ENCODE peak calls at places on chromosomes 7 and 10, in six cellular contexts. One of them, this sample, is unnamed.

GRCh38 chr10:17062009-17062408 is 67.6 kb downstream of the CUBN start:
- DNase-seq in spleen: no peak
- DNase-seq in ovary: no peak
- DNase-seq in lung: no peak
- DNase-seq in lower lobe of right lung: no peak
- DNase-seq in trophoblast cell: peak; percentile 8
- DNase-seq in this sample: no peak

GRCh38 chr7:74290590-74290950 is 1.4 kb downstream of the CLIP2 start:
- DNase-seq in spleen: no peak
- DNase-seq in ovary: no peak
- DNase-seq in lung: no peak
- DNase-seq in lower lobe of right lung: no peak
- DNase-seq in trophoblast cell: no peak
- DNase-seq in this sample: peak; percentile 38

GRCh38 chr10:20892796-20893195 is 4.3 kb downstream of the NEBL start:
- DNase-seq in spleen: no peak
- DNase-seq in ovary: no peak
- DNase-seq in lung: no peak
- DNase-seq in lower lobe of right lung: no peak
- DNase-seq in trophoblast cell: no peak
- DNase-seq in this sample: no peak

GRCh38 chr7:78073470-78074382 is 275.2 kb downstream of the PHTF2 start:
- DNase-seq in spleen: no peak
- DNase-seq in ovary: no peak
- DNase-seq in lung: no peak
- DNase-seq in lower lobe of right lung: no peak
- DNase-seq in trophoblast cell: no peak
- DNase-seq in this sample: no peak

GRCh38 chr10:18400911-18401260 is 250.5 kb downstream of the NSUN6 start:
- DNase-seq in spleen: no peak
- DNase-seq in ovary: no peak
- DNase-seq in lung: no peak
- DNase-seq in lower lobe of right lung: no peak
- DNase-seq in trophoblast cell: no peak
- DNase-seq in this sample: peak; percentile 30

GRCh38 chr10:88687853-88688467 is 18.1 kb upstream of the LIPK start:
- DNase-seq in spleen: no peak
- DNase-seq in ovary: no peak
- DNase-seq in lung: no peak
- DNase-seq in lower lobe of right lung: no peak
- DNase-seq in trophoblast cell: peak; percentile 51
- DNase-seq in this sample: no peak

GRCh38 chr10:28381465-28381864 is 78.6 kb upstream of the MPP7 start:
- DNase-seq in spleen: no peak
- DNase-seq in ovary: no peak
- DNase-seq in lung: no peak
- DNase-seq in lower lobe of right lung: no peak
- DNase-seq in trophoblast cell: no peak
- DNase-seq in this sample: no peak

GRCh38 chr7:37411444-37412034 is 37.1 kb downstream of the ELMO1 start:
- DNase-seq in spleen: no peak
- DNase-seq in ovary: no peak
- DNase-seq in lung: no peak
- DNase-seq in lower lobe of right lung: no peak
- DNase-seq in trophoblast cell: no peak
- DNase-seq in this sample: no peak

GRCh38 chr10:33897255-33897893 is 562.9 kb upstream of the NRP1 start:
- DNase-seq in spleen: no peak
- DNase-seq in ovary: no peak
- DNase-seq in lung: no peak
- DNase-seq in lower lobe of right lung: no peak
- DNase-seq in trophoblast cell: peak; percentile 74
- DNase-seq in this sample: no peak

GRCh38 chr7:37109853-37110252 is 338.8 kb downstream of the ELMO1 start:
- DNase-seq in spleen: no peak
- DNase-seq in ovary: no peak
- DNase-seq in lung: no peak
- DNase-seq in lower lobe of right lung: no peak
- DNase-seq in trophoblast cell: no peak
- DNase-seq in this sample: no peak

GRCh38 chr10:77756319-77757232 is 119.0 kb upstream of the KCNMA1 start:
- DNase-seq in spleen: no peak
- DNase-seq in ovary: no peak
- DNase-seq in lung: no peak
- DNase-seq in lower lobe of right lung: no peak
- DNase-seq in trophoblast cell: peak; percentile 74
- DNase-seq in this sample: peak; percentile 24

GRCh38 chr7:43639858-43640491 is 57.1 kb downstream of the STK17A start:
- DNase-seq in spleen: no peak
- DNase-seq in ovary: peak; percentile 64
- DNase-seq in lung: peak; percentile 73
- DNase-seq in lower lobe of right lung: peak; percentile 63
- DNase-seq in trophoblast cell: no peak
- DNase-seq in this sample: peak; percentile 61

GRCh38 chr7:18086165-18087030 is 58.8 kb upstream of the PRPS1L1 start:
- DNase-seq in spleen: peak; percentile 77
- DNase-seq in ovary: no peak
- DNase-seq in lung: no peak
- DNase-seq in lower lobe of right lung: peak; percentile 50
- DNase-seq in trophoblast cell: peak; percentile 28
- DNase-seq in this sample: peak; percentile 12

GRCh38 chr10:42938351-42938750 is 138.5 kb upstream of the RET start:
- DNase-seq in spleen: peak; percentile 65
- DNase-seq in ovary: no peak
- DNase-seq in lung: peak; percentile 23
- DNase-seq in lower lobe of right lung: no peak
- DNase-seq in trophoblast cell: no peak
- DNase-seq in this sample: no peak

GRCh38 chr10:57664815-57665214 is 602.9 kb downstream of the IPMK start:
- DNase-seq in spleen: no peak
- DNase-seq in ovary: no peak
- DNase-seq in lung: no peak
- DNase-seq in lower lobe of right lung: no peak
- DNase-seq in trophoblast cell: no peak
- DNase-seq in this sample: no peak

GRCh38 chr7:40569326-40569725 is 434.5 kb downstream of the SUGCT start:
- DNase-seq in spleen: no peak
- DNase-seq in ovary: no peak
- DNase-seq in lung: no peak
- DNase-seq in lower lobe of right lung: no peak
- DNase-seq in trophoblast cell: no peak
- DNase-seq in this sample: no peak

GRCh38 chr10:6562221-6562620 is 17.9 kb downstream of the PRKCQ start:
- DNase-seq in spleen: no peak
- DNase-seq in ovary: no peak
- DNase-seq in lung: no peak
- DNase-seq in lower lobe of right lung: no peak
- DNase-seq in trophoblast cell: no peak
- DNase-seq in this sample: no peak

GRCh38 chr10:30127120-30127541 is 67.7 kb upstream of the JCAD start:
- DNase-seq in spleen: no peak
- DNase-seq in ovary: no peak
- DNase-seq in lung: no peak
- DNase-seq in lower lobe of right lung: no peak
- DNase-seq in trophoblast cell: no peak
- DNase-seq in this sample: no peak

GRCh38 chr7:27213904-27214586 is 14.2 kb upstream of the HOXA13 start:
- DNase-seq in spleen: no peak
- DNase-seq in ovary: no peak
- DNase-seq in lung: no peak
- DNase-seq in lower lobe of right lung: no peak
- DNase-seq in trophoblast cell: no peak
- DNase-seq in this sample: no peak
- H3K27me3 ChIP-seq in spleen: peaks cover 100% of the 10 kb centered on the region
- H3K27me3 ChIP-seq in ovary: no peaks in the 10 kb centered on the region
- H3K27me3 ChIP-seq in lung: peaks cover 19% of the 10 kb centered on the region
- H3K27me3 ChIP-seq in lower lobe of right lung: peaks cover 92% of the 10 kb centered on the region
- H3K27me3 ChIP-seq in trophoblast cell: peaks cover 57% of the 10 kb centered on the region
- H3K27me3 ChIP-seq in this sample: peaks cover 67% of the 10 kb centered on the region

DNA sequence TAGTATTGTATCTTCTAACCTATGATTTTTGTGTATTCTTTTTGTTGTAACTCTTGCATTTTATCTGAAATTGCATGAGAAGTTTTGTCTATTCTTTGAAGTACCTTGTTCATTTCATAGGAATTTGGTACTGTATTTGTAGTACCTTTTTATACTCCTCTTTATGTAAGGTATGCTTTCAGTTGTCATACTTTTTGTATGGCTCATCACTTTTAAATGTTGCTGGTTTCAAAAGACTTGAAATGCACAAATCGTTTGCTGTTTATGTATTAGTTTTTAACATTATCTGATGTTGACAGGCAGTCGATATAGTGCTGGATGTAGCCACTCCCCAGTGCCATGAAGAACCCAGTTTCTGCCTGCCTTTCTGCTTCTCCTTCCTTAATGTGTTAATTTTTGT is 158.1 kb downstream of the SDK1 start:
- DNase-seq in spleen: no peak
- DNase-seq in ovary: no peak
- DNase-seq in lung: no peak
- DNase-seq in lower lobe of right lung: no peak
- DNase-seq in trophoblast cell: peak; percentile 61
- DNase-seq in this sample: no peak
- H3K27me3 ChIP-seq in spleen: no peaks in the 10 kb centered on the region
- H3K27me3 ChIP-seq in ovary: no peaks in the 10 kb centered on the region
- H3K27me3 ChIP-seq in lung: peaks cover 3% of the 10 kb centered on the region
- H3K27me3 ChIP-seq in lower lobe of right lung: no peaks in the 10 kb centered on the region
- H3K27me3 ChIP-seq in trophoblast cell: no peaks in the 10 kb centered on the region
- H3K27me3 ChIP-seq in this sample: no peaks in the 10 kb centered on the region

GRCh38 chr10:59741048-59741447 is 12.2 kb downstream of the MRLN start:
- DNase-seq in spleen: no peak
- DNase-seq in ovary: no peak
- DNase-seq in lung: no peak
- DNase-seq in lower lobe of right lung: no peak
- DNase-seq in trophoblast cell: no peak
- DNase-seq in this sample: no peak

GRCh38 chr10:59736749-59737148 is 16.5 kb downstream of the MRLN start:
- DNase-seq in spleen: no peak
- DNase-seq in ovary: no peak
- DNase-seq in lung: no peak
- DNase-seq in lower lobe of right lung: no peak
- DNase-seq in trophoblast cell: no peak
- DNase-seq in this sample: no peak

GRCh38 chr10:59745163-59745650 is 8.0 kb downstream of the MRLN start:
- DNase-seq in spleen: no peak
- DNase-seq in ovary: no peak
- DNase-seq in lung: no peak
- DNase-seq in lower lobe of right lung: no peak
- DNase-seq in trophoblast cell: no peak
- DNase-seq in this sample: no peak

DNA sequence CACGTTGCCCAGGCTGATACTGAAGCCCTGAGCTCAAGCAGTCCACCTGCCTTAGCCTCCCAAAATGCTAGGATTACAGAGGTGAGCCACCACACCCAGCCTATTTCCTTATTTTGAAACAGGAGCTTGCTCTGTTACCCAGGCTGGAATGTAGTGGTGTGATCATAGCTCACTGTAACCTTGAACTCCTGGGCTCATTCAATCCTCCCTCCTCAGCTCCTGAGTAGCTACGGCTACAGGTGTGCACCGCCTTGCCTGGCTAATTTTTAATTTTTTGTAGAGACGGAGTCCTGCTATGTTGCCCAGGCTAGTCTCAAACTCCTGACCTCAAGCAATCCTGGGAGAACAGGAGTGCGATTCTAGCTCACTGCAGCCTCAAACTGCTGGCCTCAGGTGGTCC is 11.7 kb downstream of the MRLN start:
- DNase-seq in spleen: no peak
- DNase-seq in ovary: no peak
- DNase-seq in lung: no peak
- DNase-seq in lower lobe of right lung: no peak
- DNase-seq in trophoblast cell: no peak
- DNase-seq in this sample: no peak
- H3K27me3 ChIP-seq in spleen: no peaks in the 10 kb centered on the region
- H3K27me3 ChIP-seq in ovary: no peaks in the 10 kb centered on the region
- H3K27me3 ChIP-seq in lung: no peaks in the 10 kb centered on the region
- H3K27me3 ChIP-seq in lower lobe of right lung: no peaks in the 10 kb centered on the region
- H3K27me3 ChIP-seq in trophoblast cell: no peaks in the 10 kb centered on the region
- H3K27me3 ChIP-seq in this sample: no peaks in the 10 kb centered on the region

DNA sequence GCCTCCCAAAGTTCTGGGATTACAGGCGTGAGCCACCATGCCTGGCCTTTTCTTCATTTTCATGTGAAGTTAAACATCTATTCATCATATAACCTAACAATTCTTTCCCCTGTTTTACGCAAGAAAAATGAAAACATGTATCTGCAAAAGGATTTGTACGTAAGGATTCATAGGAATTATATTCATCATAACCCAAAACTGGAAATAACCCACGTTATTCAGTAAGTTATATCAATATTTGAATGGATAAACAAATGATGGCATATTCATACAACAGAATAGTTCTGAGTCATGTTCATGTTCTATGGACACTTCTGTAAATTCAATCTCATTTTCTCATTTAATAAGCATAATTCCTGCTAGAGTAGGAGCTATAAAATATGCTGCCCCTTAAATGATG is 35.2 kb upstream of the CAV2 start:
- DNase-seq in spleen: no peak
- DNase-seq in ovary: no peak
- DNase-seq in lung: no peak
- DNase-seq in lower lobe of right lung: no peak
- DNase-seq in trophoblast cell: no peak
- DNase-seq in this sample: no peak
- H3K27me3 ChIP-seq in spleen: no peaks in the 10 kb centered on the region
- H3K27me3 ChIP-seq in ovary: no peaks in the 10 kb centered on the region
- H3K27me3 ChIP-seq in lung: no peaks in the 10 kb centered on the region
- H3K27me3 ChIP-seq in lower lobe of right lung: no peaks in the 10 kb centered on the region
- H3K27me3 ChIP-seq in trophoblast cell: no peaks in the 10 kb centered on the region
- H3K27me3 ChIP-seq in this sample: no peaks in the 10 kb centered on the region

DNA sequence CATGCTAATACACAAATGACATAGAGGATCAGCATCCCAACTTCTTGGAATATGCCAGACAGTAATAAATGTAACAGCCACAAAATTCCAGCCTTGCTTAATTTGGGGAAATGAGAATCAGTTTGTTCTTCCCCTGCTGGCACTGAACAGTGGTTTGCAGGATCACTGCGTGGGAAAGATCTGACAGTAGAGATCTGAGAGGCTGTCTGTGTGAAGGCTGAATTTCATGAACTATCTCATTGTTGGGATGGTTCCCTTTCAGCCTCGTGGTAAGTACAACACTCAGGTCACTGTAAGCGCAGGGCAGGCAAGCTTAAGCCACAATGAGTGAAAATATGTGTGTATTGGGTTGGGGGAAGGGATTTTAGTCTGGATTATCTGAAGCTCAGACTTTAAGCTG is 1078.1 kb downstream of the LRMDA start:
- DNase-seq in spleen: no peak
- DNase-seq in ovary: no peak
- DNase-seq in lung: no peak
- DNase-seq in lower lobe of right lung: no peak
- DNase-seq in trophoblast cell: peak; percentile 4
- DNase-seq in this sample: no peak
- H3K27me3 ChIP-seq in spleen: no peaks in the 10 kb centered on the region
- H3K27me3 ChIP-seq in ovary: no peaks in the 10 kb centered on the region
- H3K27me3 ChIP-seq in lung: no peaks in the 10 kb centered on the region
- H3K27me3 ChIP-seq in lower lobe of right lung: no peaks in the 10 kb centered on the region
- H3K27me3 ChIP-seq in trophoblast cell: no peaks in the 10 kb centered on the region
- H3K27me3 ChIP-seq in this sample: no peaks in the 10 kb centered on the region

DNA sequence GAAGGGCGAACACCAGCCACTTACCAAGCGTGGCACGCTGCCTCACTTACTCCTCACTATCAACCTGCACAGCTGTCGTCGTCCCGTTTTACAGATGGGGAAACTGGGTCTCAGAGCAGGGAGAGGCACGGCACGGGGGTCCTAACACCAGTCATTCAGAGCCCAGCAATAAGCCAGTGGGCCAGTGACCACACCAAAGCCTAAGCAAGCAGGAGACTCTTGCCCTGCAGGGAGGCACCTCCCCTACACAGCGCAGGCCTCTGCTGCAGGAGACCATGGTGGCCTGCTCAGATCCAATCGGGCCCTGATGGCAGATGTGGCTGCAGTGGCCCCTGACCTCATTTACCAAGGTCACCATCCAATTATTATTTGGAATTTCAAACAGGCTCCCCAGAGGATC is 4.8 kb downstream of the SLIT1 start:
- DNase-seq in spleen: peak; percentile 51
- DNase-seq in ovary: no peak
- DNase-seq in lung: no peak
- DNase-seq in lower lobe of right lung: no peak
- DNase-seq in trophoblast cell: no peak
- DNase-seq in this sample: no peak
- H3K27me3 ChIP-seq in spleen: peaks cover 92% of the 10 kb centered on the region
- H3K27me3 ChIP-seq in ovary: peaks cover 4% of the 10 kb centered on the region
- H3K27me3 ChIP-seq in lung: peaks cover 9% of the 10 kb centered on the region
- H3K27me3 ChIP-seq in lower lobe of right lung: peaks cover 64% of the 10 kb centered on the region
- H3K27me3 ChIP-seq in trophoblast cell: peaks cover 26% of the 10 kb centered on the region
- H3K27me3 ChIP-seq in this sample: peaks cover 82% of the 10 kb centered on the region